ENCODE peak calls at places on chromosomes 7 and 10, in nine cellular contexts. X is activated CD8-positive, alpha-beta memory T cell treated with anti-CD3 and anti-CD28 coated beads, Interleukin-2, amount 10 ng/mL, durations not matched to agents 7 days and 5 days; J is GM10248; B is H7; T is NCI-H460; Y is HTR-8/SVneo; G is NCI-H2171; Z is NCI-H1048; A is anterior cingulate cortex. W is an unnamed sample.

GRCh38 chr10:121576139-121576538 is 22.1 kb downstream of the FGFR2 start:
- DNase-seq in A (no peak), J (no peak), X (no peak), Y (no peak), T (no peak), G (no peak), B (no peak), Z (no peak), W (no peak)

GRCh38 chr7:26153246-26153822 is 1.3 kb downstream of the NFE2L3 start:
- DNase-seq in B (peak; percentile 77), X (peak; percentile 48), G (no peak), A (no peak), T (no peak), Z (no peak), Y (no peak), J (no peak), W (no peak)

GRCh38 chr10:132990684-132991545 is 48.5 kb upstream of the CFAP46 start:
- DNase-seq in A (no peak), T (no peak), J (no peak), X (no peak), Y (no peak), B (no peak), Z (no peak), G (peak; percentile 16), W (no peak)

GRCh38 chr10:95430231-95430951 is 130.8 kb downstream of the SORBS1 start:
- DNase-seq in J (peak; percentile 84), X (peak; percentile 55), T (peak; percentile 56), Y (peak; percentile 80), G (no peak), A (no peak), Z (peak; percentile 37), B (peak; percentile 80), W (peak; percentile 54)

GRCh38 chr7:28076421-28077163 is 104.0 kb downstream of the JAZF1 start:
- DNase-seq in T (peak; percentile 86), G (no peak), J (no peak), Y (no peak), B (no peak), A (no peak), X (no peak), Z (no peak), W (no peak)

GRCh38 chr7:123824754-123825067 is 20.3 kb upstream of the HYAL4 start:
- DNase-seq in B (no peak), Z (no peak), J (no peak), X (no peak), A (no peak), G (no peak), Y (no peak), T (no peak), W (no peak)

GRCh38 chr7:131745645-131746248 is 189.3 kb upstream of the PODXL start:
- DNase-seq in G (no peak), Y (peak; percentile 17), T (peak; percentile 29), A (no peak), J (no peak), X (peak; percentile 44), Z (peak; percentile 15), B (peak; percentile 62), W (no peak)

GRCh38 chr7:55570939-55571338 is 1.4 kb downstream of the VOPP1 start:
- DNase-seq in J (no peak), Y (peak; percentile 51), X (peak; percentile 7), T (no peak), B (no peak), A (no peak), Z (no peak), G (no peak), W (no peak)

GRCh38 chr10:48470893-48471805 is 133.7 kb downstream of the ARHGAP22 start:
- DNase-seq in A (no peak), Z (no peak), T (no peak), G (no peak), B (peak; percentile 53), J (no peak), Y (no peak), X (no peak), W (no peak)

GRCh38 chr10:99630439-99630838 is 10.2 kb upstream of the SLC25A28 start:
- DNase-seq in Y (peak; percentile 28), A (no peak), B (no peak), Z (no peak), G (no peak), X (no peak), T (peak; percentile 43), J (no peak), W (no peak)

GRCh38 chr7:155921804-155922506 is 109.7 kb upstream of the SHH start:
- DNase-seq in Z (no peak), B (peak; percentile 72), A (no peak), T (no peak), G (no peak), Y (no peak), J (no peak), X (no peak), W (no peak)

GRCh38 chr10:28781296-28781695 is 104.0 kb downstream of the BAMBI start:
- DNase-seq in Y (no peak), X (no peak), Z (no peak), B (no peak), G (no peak), J (no peak), T (no peak), A (no peak), W (no peak)

GRCh38 chr7:100441641-100442535 is 5.6 kb upstream of the PPP1R35 start:
- DNase-seq in G (no peak), X (no peak), J (no peak), Z (no peak), B (no peak), T (no peak), Y (no peak), A (no peak), W (no peak)

GRCh38 chr7:36794689-36795088 is 70.4 kb upstream of the AOAH start:
- DNase-seq in J (no peak), T (no peak), A (no peak), Y (no peak), B (no peak), Z (no peak), G (peak; percentile 40), X (no peak), W (no peak)

GRCh38 chr7:35261476-35262285 is 7.8 kb upstream of the TBX20 start:
- DNase-seq in Z (no peak), T (no peak), J (no peak), X (no peak), G (no peak), B (peak; percentile 75), A (no peak), Y (no peak), W (no peak)

GRCh38 chr7:115195208-115195607 is 273.3 kb downstream of the MDFIC start:
- DNase-seq in T (no peak), J (no peak), A (no peak), B (no peak), Y (no peak), G (no peak), X (no peak), Z (no peak), W (no peak)

GRCh38 chr7:56007891-56008290 is 43.4 kb downstream of the PSPH start:
- DNase-seq in J (no peak), Z (no peak), Y (no peak), T (no peak), X (no peak), G (no peak), A (peak; percentile 32), B (no peak), W (no peak)

GRCh38 chr7:77348371-77348813 is 67.8 kb downstream of the GSAP start:
- DNase-seq in J (no peak), A (no peak), G (no peak), Z (no peak), X (no peak), Y (peak; percentile 12), T (peak; percentile 80), B (no peak), W (no peak)

GRCh38 chr10:86872757-86873156 is 84.7 kb downstream of the MMRN2 start:
- DNase-seq in B (no peak), T (no peak), G (no peak), A (no peak), Y (no peak), J (no peak), Z (no peak), X (no peak), W (no peak)

GRCh38 chr10:60099998-60100747 is 193.8 kb upstream of the CCDC6 start:
- DNase-seq in Z (no peak), J (peak; percentile 24), B (peak; percentile 8), Y (peak; percentile 21), X (no peak), A (peak; percentile 2), G (peak; percentile 21), T (peak; percentile 75), W (no peak)

GRCh38 chr7:152911904-152912303 is 152.4 kb downstream of the ACTR3B start:
- DNase-seq in Z (no peak), Y (no peak), A (no peak), G (no peak), X (no peak), J (no peak), T (no peak), B (peak; percentile 37), W (no peak)

GRCh38 chr7:31517103-31517502 is 3.2 kb downstream of the ITPRID1 start:
- DNase-seq in Y (no peak), B (no peak), G (no peak), T (no peak), A (no peak), J (no peak), X (no peak), Z (no peak), W (no peak)

W was measured in GM18507.